ENCODE peak calls at places on chromosomes 16 and 17, in five cellular contexts. J is iris pigment epithelial cell, D is foreskin fibroblast, V is SK-N-DZ, Z is PC-9. C is an unnamed sample.

GRCh38 chr16:28087140-28087660 is 23.7 kb upstream of the GSG1L start:
- DNase-seq in J (no peak), D (no peak), V (no peak), Z (no peak), C (no peak)

GRCh38 chr17:3555189-3555796 is 2.3 kb downstream of the TRPV3 start:
- DNase-seq in J (no peak), D (no peak), V (no peak), Z (no peak), C (no peak)

GRCh38 chr17:28335959-28336871 is 654 bp downstream of the TNFAIP1 start:
- DNase-seq in J (peak), D (peak), V (peak), Z (peak), C (no peak)

GRCh38 chr17:7177954-7178477 is 1.2 kb downstream of the ASGR1 start:
- DNase-seq in J (no peak), D (peak), V (no peak), Z (peak), C (no peak)

GRCh38 chr17:72426321-72426720 is 305.5 kb downstream of the SOX9 start:
- DNase-seq in J (no peak), D (no peak), V (no peak), Z (no peak), C (no peak)

GRCh38 chr17:28717578-28718316 is at the start of gene RAB34:
- DNase-seq in J (peak), D (peak), V (peak), Z (peak), C (no peak)

GRCh38 chr17:33039874-33040273 is 48.2 kb downstream of the SPACA3 start:
- DNase-seq in J (peak), D (peak), V (no peak), Z (no peak), C (no peak)

GRCh38 chr17:41957058-41957868 is 9.3 kb upstream of the CNP start:
- DNase-seq in J (peak), D (peak), V (no peak), Z (no peak), C (no peak)

GRCh38 chr17:74042744-74043486 is 160.6 kb upstream of the RPL38 start:
- DNase-seq in J (peak), D (peak), V (no peak), Z (peak), C (no peak)

GRCh38 chr17:78958556-78959191 is 21.0 kb downstream of the LGALS3BP start:
- DNase-seq in J (peak), D (no peak), V (no peak), Z (peak), C (no peak)

GRCh38 chr16:77169650-77170236 is 21.2 kb upstream of the MON1B start:
- DNase-seq in J (peak), D (peak), V (peak), Z (no peak), C (no peak)

GRCh38 chr17:2084129-2084765 is 29.3 kb downstream of the HIC1 start:
- DNase-seq in J (peak), D (peak), V (peak), Z (peak), C (no peak)

GRCh38 chr16:2912330-2913199 is 834 bp downstream of the FLYWCH1 start:
- DNase-seq in J (peak), D (peak), V (no peak), Z (no peak), C (peak)

GRCh38 chr16:73016488-73016830 is 31.5 kb downstream of the ZFHX3 start:
- DNase-seq in J (no peak), D (no peak), V (no peak), Z (peak), C (no peak)

GRCh38 chr16:80667925-80668324 is 127.1 kb downstream of the DYNLRB2 start:
- DNase-seq in J (no peak), D (no peak), V (no peak), Z (no peak), C (no peak)

GRCh38 chr16:83351846-83352245 is 455.9 kb upstream of the HSBP1 start:
- DNase-seq in J (peak), D (peak), V (no peak), Z (no peak), C (no peak)

GRCh38 chr16:20349615-20350014 is 2.9 kb downstream of the UMOD start:
- DNase-seq in J (no peak), D (no peak), V (no peak), Z (no peak), C (no peak)

GRCh38 chr16:77767211-77767610 is 21.2 kb upstream of the VAT1L start:
- DNase-seq in J (peak), D (no peak), V (no peak), Z (no peak), C (no peak)

GRCh38 chr17:2710804-2711607 is 558 bp downstream of the CLUH start:
- DNase-seq in J (no peak), D (peak), V (no peak), Z (peak), C (no peak)

GRCh38 chr16:89984215-89984614 is 35.0 kb downstream of the DBNDD1 start:
- DNase-seq in J (no peak), D (no peak), V (no peak), Z (no peak), C (no peak)

GRCh38 chr16:677306-678190 is 2.1 kb downstream of the RHBDL1 start:
- DNase-seq in J (no peak), D (no peak), V (no peak), Z (no peak), C (no peak)

GRCh38 chr16:83619381-83620150 is 188.2 kb upstream of the HSBP1 start:
- DNase-seq in J (no peak), D (no peak), V (no peak), Z (no peak), C (no peak)

GRCh38 chr16:84730406-84731106 is 30.8 kb downstream of the USP10 start:
- DNase-seq in J (peak), D (peak), V (peak), Z (peak), C (no peak)

GRCh38 chr17:80068301-80069160 is 32.1 kb downstream of the CCDC40 start:
- DNase-seq in J (peak), D (peak), V (peak), Z (no peak), C (no peak)

GRCh38 chr16:57127037-57127763 is 34.8 kb downstream of the CPNE2 start:
- DNase-seq in J (no peak), D (peak), V (no peak), Z (no peak), C (no peak)

GRCh38 chr17:43733956-43734355 is 24.6 kb downstream of the SOST start:
- DNase-seq in J (no peak), D (peak), V (no peak), Z (no peak), C (no peak)

GRCh38 chr16:29899516-29900101 is at the start of gene SEZ6L2:
- DNase-seq in J (peak), D (peak), V (peak), Z (peak), C (no peak)

GRCh38 chr17:82528484-82529265 is 9.1 kb downstream of the FOXK2 start:
- DNase-seq in J (no peak), D (peak), V (no peak), Z (peak), C (no peak)

GRCh38 chr17:47785538-47786123 is 36.0 kb downstream of the OSBPL7 start:
- DNase-seq in J (no peak), D (peak), V (no peak), Z (no peak), C (no peak)

GRCh38 chr16:81608515-81609209 is 164.1 kb downstream of the CMIP start:
- DNase-seq in J (peak), D (peak), V (no peak), Z (no peak), C (no peak)

GRCh38 chr17:7042507-7043194 is 1.2 kb downstream of the SLC16A11 start:
- DNase-seq in J (no peak), D (no peak), V (no peak), Z (no peak), C (peak)

GRCh38 chr16:11684231-11685025 is 16.2 kb downstream of the SNN start:
- DNase-seq in J (no peak), D (no peak), V (no peak), Z (no peak), C (no peak)

GRCh38 chr16:85436207-85436606 is 176.9 kb upstream of the GSE1 start:
- DNase-seq in J (no peak), D (peak), V (no peak), Z (no peak), C (no peak)

GRCh38 chr16:81036751-81037350 is 1.2 kb downstream of the ATMIN start:
- DNase-seq in J (peak), D (peak), V (no peak), Z (no peak), C (no peak)

C was measured in CD8-positive, alpha-beta T cell.